ENCODE peak calls at places on chromosomes 6 and 20, in seven cellular contexts. O is NCI-H1092; S is pancreas; D is epithelial cell of esophagus; I is NCI-H1105 treated with DMSO at 0.1 percent for 48 hours; R is left cardiac atrium; G is stimulated activated naive CD8-positive, alpha-beta T cell treated with anti-CD3 and anti-CD28 coated beads, Interleukin-15, Interleukin-2, amounts not matched to agents 100 U/mL and 50 U/mL, for 24 hours. E is an unnamed sample.

GRCh38 chr6:101083533-101084172 is 202.5 kb upstream of the ASCC3 start:
- DNase-seq in O (no peak), R (no peak), D (peak), I (peak), G (no peak), S (no peak), E (peak)

GRCh38 chr6:22636450-22636849 is 67.1 kb downstream of the HDGFL1 start:
- DNase-seq in G (no peak), I (no peak), S (no peak), R (no peak), D (no peak), O (no peak), E (peak)

GRCh38 chr6:14079433-14079832 is 38.1 kb upstream of the CD83 start:
- DNase-seq in D (peak), O (no peak), I (no peak), G (peak), R (peak), S (no peak), E (peak)

GRCh38 chr20:50070361-50070760 is 42.6 kb downstream of the UBE2V1 start:
- DNase-seq in R (no peak), I (no peak), S (no peak), O (no peak), D (no peak), G (no peak), E (no peak)

GRCh38 chr6:35710241-35710847 is 21.6 kb upstream of the FKBP5 start:
- DNase-seq in G (peak), S (no peak), O (no peak), I (no peak), R (no peak), D (peak), E (peak)

GRCh38 chr6:28597217-28597835 is 71.6 kb downstream of the GPX5 start:
- DNase-seq in G (peak), D (peak), I (peak), S (no peak), R (no peak), O (peak), E (peak)

GRCh38 chr20:4916991-4917881 is 84.1 kb downstream of the SLC23A2 start:
- DNase-seq in I (no peak), R (no peak), G (no peak), O (no peak), D (no peak), S (no peak), E (peak)

GRCh38 chr20:10798811-10799210 is 125.0 kb upstream of the JAG1 start:
- DNase-seq in O (no peak), S (no peak), I (no peak), G (no peak), D (peak), R (no peak), E (peak)

GRCh38 chr20:34560141-34560523 is 1.6 kb downstream of the MAP1LC3A start:
- DNase-seq in R (no peak), S (no peak), I (no peak), O (no peak), D (no peak), G (no peak), E (no peak)

GRCh38 chr20:43516251-43516824 is 8.8 kb downstream of the L3MBTL1 start:
- DNase-seq in G (no peak), I (no peak), O (no peak), R (no peak), S (no peak), D (peak), E (no peak)

GRCh38 chr6:129605962-129606361 is 104.0 kb downstream of the ARHGAP18 start:
- DNase-seq in I (no peak), D (no peak), O (no peak), G (no peak), S (no peak), R (no peak), E (no peak)

GRCh38 chr6:29968130-29968529 is 25.8 kb downstream of the HLA-A start:
- DNase-seq in S (peak), D (peak), O (no peak), I (no peak), G (no peak), R (no peak), E (peak)

GRCh38 chr6:3888153-3888957 is 39.2 kb downstream of the FAM50B start:
- DNase-seq in G (no peak), R (peak), O (no peak), D (no peak), I (no peak), S (no peak), E (no peak)

GRCh38 chr6:110430236-110430635 is 14.9 kb upstream of the DDO start:
- DNase-seq in I (no peak), O (no peak), D (peak), G (no peak), R (no peak), S (no peak), E (no peak)

GRCh38 chr6:107154131-107154906 is 39.0 kb upstream of the BEND3 start:
- DNase-seq in O (peak), D (no peak), G (no peak), I (peak), R (no peak), S (peak), E (peak)

GRCh38 chr6:112407191-112407590 is 60.1 kb downstream of the RFPL4B start:
- DNase-seq in G (no peak), I (peak), R (no peak), O (no peak), D (no peak), S (no peak), E (peak)

GRCh38 chr6:44092312-44092884 is 34.9 kb downstream of the MRPL14 start:
- DNase-seq in O (no peak), G (no peak), R (no peak), I (no peak), D (no peak), S (no peak), E (no peak)

GRCh38 chr20:58981564-58982364 is 708 bp downstream of the NELFCD start:
- DNase-seq in R (no peak), O (no peak), D (peak), G (no peak), I (no peak), S (no peak), E (no peak)

GRCh38 chr20:25129908-25130307 is 48.0 kb upstream of the VSX1 start:
- DNase-seq in R (no peak), S (no peak), G (no peak), I (no peak), O (no peak), D (no peak), E (no peak)

GRCh38 chr20:52972190-52972937 is at the start of gene TSHZ2:
- DNase-seq in S (peak), O (peak), R (peak), I (peak), G (peak), D (peak), E (peak)

GRCh38 chr6:148818939-148819575 is 72.2 kb downstream of the UST start:
- DNase-seq in S (no peak), G (no peak), R (no peak), D (no peak), I (no peak), O (no peak), E (peak)

GRCh38 chr6:56420296-56420695 is 172.9 kb upstream of the COL21A1 start:
- DNase-seq in D (no peak), S (no peak), I (no peak), G (no peak), O (no peak), R (no peak), E (no peak)

GRCh38 chr6:53795702-53796450 is 1.1 kb downstream of the LRRC1 start:
- DNase-seq in I (peak), S (peak), R (peak), G (peak), O (no peak), D (peak), E (no peak)

GRCh38 chr6:32393660-32394420 is 13.1 kb downstream of the BTNL2 start:
- DNase-seq in R (no peak), G (no peak), S (no peak), O (no peak), D (peak), I (no peak), E (peak)

GRCh38 chr6:33430991-33431879 is 11.4 kb downstream of the SYNGAP1 start:
- DNase-seq in R (peak), D (peak), G (peak), I (peak), O (no peak), S (no peak), E (no peak)

GRCh38 chr6:1461207-1461606 is 71.8 kb downstream of the FOXF2 start:
- DNase-seq in I (no peak), G (no peak), S (no peak), O (no peak), R (no peak), D (peak), E (peak)

GRCh38 chr6:167108278-167108677 is 14.6 kb upstream of the CCR6 start:
- DNase-seq in D (no peak), S (no peak), G (no peak), O (no peak), R (no peak), I (no peak), E (no peak)

GRCh38 chr20:5161536-5162164 is 34.8 kb downstream of the CDS2 start:
- DNase-seq in D (no peak), I (no peak), G (no peak), S (no peak), O (no peak), R (no peak), E (no peak)

GRCh38 chr6:130282234-130282995 is 59.7 kb upstream of the SAMD3 start:
- DNase-seq in I (peak), D (peak), O (no peak), R (no peak), G (no peak), S (no peak), E (peak)

GRCh38 chr6:47288245-47289090 is 21.2 kb downstream of the TNFRSF21 start:
- DNase-seq in G (no peak), D (no peak), S (no peak), R (no peak), I (peak), O (peak), E (peak)

E was measured in renal cortical epithelial cell.